ENCODE peak calls at places on chromosomes 3 and 15, in four cellular contexts. S is stomach, C is Panc1, H is transverse colon. Q is an unnamed sample. For H3K27me3, the result is how much of the 10 kb centered on the place peaks cover.

GRCh38 chr3:144394052-144394451 is 422.4 kb downstream of the DIPK2A start:
- DNase-seq in S (no peak), C (no peak), H (no peak), Q (no peak)

GRCh38 chr3:12120374-12121140 is 38.2 kb downstream of the TIMP4 start:
- DNase-seq in H (no peak), S (no peak), C (no peak), Q (no peak)

GRCh38 chr3:31421280-31422048 is 111.3 kb upstream of the STT3B start:
- DNase-seq in S (no peak), C (no peak), H (no peak), Q (no peak)

GRCh38 chr3:113255854-113256615 is 44.7 kb downstream of the BOC start:
- DNase-seq in H (no peak), S (no peak), C (no peak), Q (no peak)

GRCh38 chr3:36866358-36866757 is 78.5 kb downstream of the TRANK1 start:
- DNase-seq in S (no peak), H (no peak), C (no peak), Q (no peak)

GRCh38 chr3:42590989-42591756 is 513 bp downstream of the SS18L2 start:
- DNase-seq in S (no peak), H (no peak), C (no peak), Q (no peak)

GRCh38 chr3:157499342-157499963 is 3.8 kb downstream of the VEPH1 start:
- DNase-seq in C (no peak), H (peak), S (peak), Q (peak)

GRCh38 chr3:195895078-195895899 is 13.1 kb downstream of the TNK2 start:
- DNase-seq in H (peak), C (no peak), S (peak), Q (no peak)

GRCh38 chr3:113274959-113275556 is 63.7 kb downstream of the BOC start:
- DNase-seq in S (no peak), C (no peak), H (no peak), Q (peak)

GRCh38 chr15:71559098-71559497 is 251.3 kb upstream of the NR2E3 start:
- DNase-seq in H (no peak), S (no peak), C (no peak), Q (no peak)

GRCh38 chr3:181885868-181886630 is 174.3 kb downstream of the SOX2 start:
- DNase-seq in H (no peak), S (no peak), C (no peak), Q (peak)

GRCh38 chr15:92091155-92091734 is 237.7 kb downstream of the SLCO3A1 start:
- DNase-seq in C (no peak), S (peak), H (peak), Q (peak)

GRCh38 chr3:157512534-157512933 is 9.3 kb upstream of the VEPH1 start:
- DNase-seq in S (no peak), H (no peak), C (no peak), Q (no peak)

GRCh38 chr15:64048766-64049165 is 2.5 kb upstream of the DAPK2 start:
- DNase-seq in C (no peak), H (no peak), S (no peak), Q (no peak)

GRCh38 chr3:11556234-11556633 is 87.5 kb downstream of the VGLL4 start:
- DNase-seq in H (no peak), S (no peak), C (no peak), Q (no peak)

GRCh38 chr3:182713743-182714517 is 79.4 kb upstream of the ATP11B start:
- DNase-seq in S (no peak), H (no peak), C (peak), Q (no peak)

GRCh38 chr15:77481670-77482069 is 61.0 kb downstream of the HMG20A start:
- DNase-seq in H (no peak), C (no peak), S (no peak), Q (no peak)
- TF ChIP-seq POLR2AphosphoS5 in H (no peak), C (no peak), S (no peak), Q (peak)

GRCh38 chr15:96351801-96352593 is 21.5 kb downstream of the NR2F2 start:
- DNase-seq in C (no peak), S (peak), H (no peak), Q (no peak)
- H3K27me3 ChIP-seq in C (under half), S (under half), H (half or more), Q (under half)

GRCh38 chr3:76307556-76307955 is 522.2 kb upstream of the ZNF717 start:
- DNase-seq in H (no peak), S (no peak), C (no peak), Q (no peak)

GRCh38 chr3:76308541-76308940 is 523.2 kb upstream of the ZNF717 start:
- DNase-seq in H (no peak), C (no peak), S (no peak), Q (no peak)

GRCh38 chr3:76310661-76311060 is 525.3 kb upstream of the ZNF717 start:
- DNase-seq in S (no peak), H (no peak), C (no peak), Q (no peak)

GRCh38 chr3:76310059-76310458 is 524.7 kb upstream of the ZNF717 start:
- DNase-seq in H (no peak), C (no peak), S (no peak), Q (no peak)
- H3K4me3 ChIP-seq in H (no peak), C (no peak), S (no peak), Q (no peak)

GRCh38 chr3:66411436-66411835 is 89.4 kb downstream of the LRIG1 start:
- DNase-seq in H (no peak), C (no peak), S (no peak), Q (no peak)
- TF ChIP-seq POLR2AphosphoS5 in H (no peak), C (no peak), S (no peak), Q (no peak)

GRCh38 chr15:77764095-77764494 is 131.4 kb upstream of the LINGO1 start:
- DNase-seq in C (no peak), H (no peak), S (no peak), Q (no peak)

GRCh38 chr15:77762747-77763146 is 130.0 kb upstream of the LINGO1 start:
- DNase-seq in H (no peak), S (no peak), C (no peak), Q (no peak)

GRCh38 chr15:77759896-77760592 is 127.3 kb upstream of the LINGO1 start:
- DNase-seq in S (no peak), H (no peak), C (no peak), Q (no peak)
- H3K27me3 ChIP-seq in S (under half), H (under half), C (under half), Q (under half)

DNA sequence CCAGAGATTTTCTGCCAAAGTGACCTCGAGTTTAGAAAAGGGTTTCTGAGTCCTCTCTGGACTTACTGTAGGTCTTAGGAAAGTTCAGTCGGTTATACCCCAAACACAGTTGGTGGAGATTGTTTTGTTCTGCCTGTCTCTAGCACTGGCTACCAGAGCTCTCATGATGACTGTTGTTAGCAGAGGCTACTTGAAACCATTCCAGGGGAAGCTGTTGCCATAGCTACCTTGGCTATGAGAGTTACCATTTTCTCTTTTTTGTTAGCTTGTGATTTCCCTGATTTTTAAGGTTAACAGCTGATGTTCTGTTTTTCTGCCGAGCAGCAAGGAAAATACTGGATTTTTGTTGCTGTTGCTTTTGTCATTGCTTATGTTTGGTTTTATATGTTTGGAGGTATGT is 26.7 kb downstream of the ABHD2 start:
- DNase-seq in S (peak), H (no peak), C (no peak), Q (no peak)
- H3K4me3 ChIP-seq in S (no peak), H (no peak), C (no peak), Q (no peak)

Q was measured in prostate gland.